ENCODE peak calls at places on chromosomes 12 and 14, in four cellular contexts. N, T, L and A are unnamed samples.

GRCh38 chr12:97404549-97404948 is 58.1 kb upstream of the RMST start:
- DNase-seq in N (no peak), L (peak), T (peak), A (peak)

GRCh38 chr14:64388533-64389243 is 535 bp downstream of the MTHFD1 start:
- DNase-seq in L (no peak), T (peak), N (no peak), A (peak)

GRCh38 chr12:45688188-45688587 is 41.3 kb upstream of the ARID2 start:
- DNase-seq in L (no peak), N (no peak), T (no peak), A (no peak)

GRCh38 chr14:63964063-63964462 is 111.3 kb downstream of the SYNE2 start:
- DNase-seq in N (no peak), T (no peak), L (no peak), A (no peak)

GRCh38 chr14:32430326-32430725 is 101.2 kb downstream of the AKAP6 start:
- DNase-seq in T (no peak), N (no peak), L (no peak), A (no peak)

GRCh38 chr12:2396448-2396871 is 343.7 kb downstream of the CACNA1C start:
- DNase-seq in N (peak), T (peak), L (no peak), A (peak)

GRCh38 chr12:1740161-1740948 is 49.5 kb downstream of the ADIPOR2 start:
- DNase-seq in L (no peak), T (no peak), N (no peak), A (no peak)

GRCh38 chr12:34289431-34290190 is 267.3 kb downstream of the ALG10 start:
- DNase-seq in N (peak), T (no peak), L (no peak), A (no peak)

GRCh38 chr12:62802981-62803380 is 132.0 kb downstream of the PPM1H start:
- DNase-seq in N (no peak), L (no peak), T (no peak), A (peak)

GRCh38 chr12:106386836-106387555 is 29.4 kb downstream of the POLR3B start:
- DNase-seq in T (no peak), N (no peak), L (no peak), A (peak)

GRCh38 chr14:102226356-102227125 is 78.4 kb downstream of the MOK start:
- DNase-seq in N (no peak), L (no peak), T (no peak), A (no peak)

GRCh38 chr12:1047898-1048660 is 57.1 kb downstream of the ERC1 start:
- DNase-seq in T (no peak), N (no peak), L (no peak), A (peak)

GRCh38 chr12:388012-388411 is 1.1 kb downstream of the KDM5A start:
- DNase-seq in L (no peak), T (no peak), N (no peak), A (no peak)

GRCh38 chr12:12266873-12267634 is at the start of gene LRP6:
- DNase-seq in T (peak), L (peak), N (peak), A (peak)

GRCh38 chr14:90632868-90633267 is 183.4 kb downstream of the TTC7B start:
- DNase-seq in T (no peak), N (no peak), L (no peak), A (no peak)

GRCh38 chr14:35224615-35225014 is 67.6 kb upstream of the PSMA6 start:
- DNase-seq in T (no peak), L (no peak), N (no peak), A (no peak)

GRCh38 chr12:65632131-65632855 is 192.0 kb upstream of the HMGA2 start:
- DNase-seq in N (no peak), L (no peak), T (no peak), A (peak)

GRCh38 chr14:92945959-92946846 is 23.3 kb downstream of the CHGA start:
- DNase-seq in T (peak), L (no peak), N (no peak), A (peak)

GRCh38 chr12:8829128-8829524 is 6.7 kb downstream of the A2ML1 start:
- DNase-seq in N (no peak), T (no peak), L (no peak), A (no peak)

GRCh38 chr12:45670339-45671065 is 59.0 kb upstream of the ARID2 start:
- DNase-seq in L (no peak), T (no peak), N (no peak), A (peak)

GRCh38 chr12:47053991-47054390 is 25.4 kb upstream of the PCED1B start:
- DNase-seq in L (no peak), T (no peak), N (no peak), A (no peak)

GRCh38 chr12:12718853-12719252 is 1.7 kb downstream of the CDKN1B start:
- DNase-seq in T (no peak), L (peak), N (no peak), A (no peak)

GRCh38 chr12:30719060-30719459 is 23.4 kb upstream of the IPO8 start:
- DNase-seq in N (no peak), L (no peak), T (no peak), A (peak)

GRCh38 chr12:57166971-57167371 is 19.6 kb upstream of the LRP1-AS start:
- DNase-seq in T (no peak), N (no peak), L (no peak), A (peak)

GRCh38 chr12:9793774-9794395 is 33.2 kb upstream of the CD69 start:
- DNase-seq in N (no peak), T (no peak), L (no peak), A (no peak)

GRCh38 chr12:84502907-84503787 is 409.5 kb downstream of the SLC6A15 start:
- DNase-seq in N (peak), L (peak), T (peak), A (peak)

GRCh38 chr12:57726151-57726883 is 12.2 kb downstream of the AGAP2 start:
- DNase-seq in T (peak), L (peak), N (peak), A (peak)

GRCh38 chr14:74257078-74257987 is 18.1 kb downstream of the VSX2 start:
- DNase-seq in L (peak), N (peak), T (peak), A (peak)

GRCh38 chr14:51676549-51676948 is 24.8 kb downstream of the FRMD6 start:
- DNase-seq in L (no peak), T (no peak), N (no peak), A (no peak)

GRCh38 chr14:22689186-22689585 is 45.0 kb upstream of the OR6J1 start:
- DNase-seq in L (peak), N (peak), T (peak), A (peak)

GRCh38 chr12:92030618-92031017 is 115.0 kb downstream of the BTG1 start:
- DNase-seq in N (peak), T (peak), L (no peak), A (no peak)

GRCh38 chr12:49538740-49539403 is at the start of gene KCNH3:
- DNase-seq in L (peak), N (peak), T (peak), A (peak)

GRCh38 chr14:75341639-75342038 is 63.0 kb downstream of the FOS start:
- DNase-seq in T (no peak), L (no peak), N (no peak), A (no peak)

GRCh38 chr12:106345739-106346138 is 11.8 kb upstream of the POLR3B start:
- DNase-seq in N (no peak), L (peak), T (peak), A (peak)

GRCh38 chr14:63713058-63713457 is 14.8 kb downstream of the SGPP1 start:
- DNase-seq in N (no peak), T (no peak), L (no peak), A (no peak)

GRCh38 chr12:105741786-105742566 is 396.8 kb downstream of the NUAK1 start:
- DNase-seq in T (no peak), L (no peak), N (no peak), A (peak)

DNA sequence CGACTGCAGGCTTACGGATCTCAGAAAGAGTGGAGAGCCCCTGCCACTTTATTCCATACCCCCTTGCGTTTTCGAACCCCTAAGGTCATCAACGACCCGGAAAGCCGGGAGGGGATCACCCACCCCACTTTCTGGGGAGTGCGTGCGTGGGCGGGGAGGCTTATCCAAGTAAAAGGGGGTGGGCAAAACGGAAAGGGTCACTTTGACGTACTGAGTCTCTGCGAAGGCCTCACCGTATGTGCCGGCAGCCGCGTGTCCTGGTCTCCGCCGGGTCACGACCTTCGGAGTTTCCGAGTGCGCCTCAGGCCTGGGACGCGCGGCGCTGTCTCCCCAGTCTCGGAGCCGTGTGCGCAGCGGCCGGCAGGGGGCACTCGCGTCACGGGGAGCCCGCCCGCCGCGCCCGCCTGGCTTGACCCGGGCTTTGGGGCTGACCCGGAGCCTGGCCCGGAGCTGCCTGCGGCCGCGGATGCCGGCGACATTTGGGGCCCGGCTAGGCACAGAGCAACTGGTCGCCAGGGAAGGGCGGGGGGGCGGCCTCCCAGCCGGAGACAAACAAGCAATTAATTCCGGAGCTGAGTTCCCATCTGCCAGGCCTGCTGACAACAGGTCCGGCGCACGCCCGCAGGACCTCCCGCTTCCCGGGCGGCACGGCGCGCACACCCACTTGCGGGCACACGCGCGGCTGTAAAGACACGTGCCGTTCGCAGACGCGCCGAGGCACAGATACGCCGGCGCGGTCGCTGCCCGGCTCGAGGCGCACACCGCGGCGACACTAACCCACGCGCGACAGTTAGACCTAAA is 890 bp upstream of the KIF26A start:
- DNase-seq in L (peak), N (peak), T (peak), A (peak)
- H3K4me3 ChIP-seq in L (peak), N (peak), T (peak), A (no peak)

DNA sequence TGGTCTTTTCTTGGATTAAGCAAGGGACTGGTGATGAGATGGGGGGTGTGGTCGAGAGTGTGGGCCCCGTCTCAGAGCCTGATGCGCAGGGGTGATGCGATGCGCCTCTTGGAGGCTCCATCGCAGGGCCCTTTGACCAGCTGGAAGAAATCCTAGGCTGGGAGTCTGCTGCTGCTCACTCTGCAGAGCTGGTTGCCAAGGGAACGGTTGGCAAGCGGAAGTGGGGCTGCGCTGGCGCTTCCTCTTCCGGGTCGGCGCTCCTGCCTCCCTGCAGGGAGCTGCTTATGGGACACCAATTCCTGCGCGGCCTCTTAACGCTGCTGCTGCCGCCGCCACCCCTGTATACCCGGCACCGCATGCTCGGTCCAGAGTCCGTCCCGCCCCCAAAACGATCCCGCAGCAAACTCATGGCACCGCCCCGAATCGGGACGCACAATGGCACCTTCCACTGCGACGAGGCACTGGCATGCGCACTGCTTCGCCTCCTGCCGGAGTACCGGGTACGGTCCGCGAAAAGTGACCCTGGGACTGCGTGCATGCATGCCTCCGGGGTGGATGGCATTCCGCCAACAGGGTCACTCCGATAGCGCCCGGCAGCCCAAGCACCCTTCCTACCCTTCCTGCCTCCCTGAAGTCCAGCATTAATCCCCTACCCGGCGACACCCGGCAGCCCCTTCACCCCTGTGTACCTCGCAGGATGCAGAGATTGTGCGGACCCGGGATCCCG is at the start of gene MYG1:
- DNase-seq in N (peak), T (peak), L (peak), A (peak)
- TF ChIP-seq CTCF in N (peak), T (no peak), L (peak), A (peak)

GRCh38 chr14:99258341-99258781 is 13.6 kb downstream of the BCL11B start:
- DNase-seq in L (no peak), N (no peak), T (no peak), A (no peak)
- H3K4me3 ChIP-seq in L (no peak), N (peak), T (no peak), A (no peak)

GRCh38 chr12:132078190-132078589 is 65.9 kb downstream of the DDX51 start:
- DNase-seq in T (no peak), N (peak), L (no peak), A (peak)

GRCh38 chr12:132075714-132076553 is 68.2 kb downstream of the DDX51 start:
- DNase-seq in L (no peak), T (no peak), N (no peak), A (no peak)

GRCh38 chr12:132074216-132074615 is 69.9 kb downstream of the DDX51 start:
- DNase-seq in T (no peak), L (no peak), N (no peak), A (no peak)

GRCh38 chr12:132077322-132078100 is 66.6 kb downstream of the DDX51 start:
- DNase-seq in L (no peak), T (no peak), N (no peak), A (no peak)

DNA sequence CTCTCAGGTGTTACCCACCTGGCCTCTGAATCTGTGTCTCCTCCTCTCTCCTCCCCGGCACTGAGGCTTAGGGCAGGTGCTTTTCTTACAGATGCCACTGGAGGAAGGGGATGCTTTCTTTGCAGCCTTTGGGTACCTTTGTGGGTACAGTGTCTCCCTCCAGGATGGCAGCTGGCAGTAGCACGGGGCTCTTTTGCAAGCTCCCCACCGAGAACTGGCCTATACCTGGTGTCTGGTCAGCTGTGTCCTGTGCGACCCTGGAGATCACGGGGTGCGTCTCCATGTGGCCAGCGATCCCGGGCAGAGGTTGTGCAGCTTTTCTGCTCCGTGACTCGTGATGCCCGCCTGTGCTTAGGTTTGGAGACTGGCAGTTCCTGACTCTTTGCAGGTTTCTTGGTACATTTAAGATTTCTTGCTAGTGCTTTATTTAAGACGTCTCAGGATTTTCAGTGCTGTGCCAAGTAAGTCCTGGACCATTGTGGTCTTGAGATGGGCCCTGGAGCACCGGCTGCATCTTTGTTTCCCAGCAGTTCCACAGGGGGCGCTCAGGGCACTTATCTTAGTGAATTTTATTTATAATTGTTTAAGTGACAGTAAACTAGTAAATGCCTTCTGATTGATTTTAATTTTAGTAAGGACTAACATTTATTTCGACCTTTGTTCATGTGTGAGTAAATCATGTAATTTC is 68.9 kb downstream of the DDX51 start:
- DNase-seq in L (no peak), T (no peak), N (no peak), A (no peak)
- TF ChIP-seq CTCF in L (peak), T (no peak), N (no peak), A (peak)